ENCODE peak calls at places on chromosomes 4 and X, in ten cellular contexts. T is foreskin fibroblast; P is T1000; A is upper lobe of right lung; B is NCI-H226; K is lower lobe of right lung; G is caudate nucleus; I is T47D; V is effector memory CD4-positive, alpha-beta T cell; O is Karpas-422. E is an unnamed sample.

GRCh38 chr4:119032921-119033685 is 102.5 kb upstream of the MYOZ2 start:
- DNase-seq in T (no peak), P (no peak), A (no peak), B (no peak), K (no peak), G (no peak), I (no peak), V (no peak), O (no peak), E (no peak)

GRCh38 chr4:42768125-42768748 is 111.3 kb upstream of the ATP8A1 start:
- DNase-seq in T (no peak), P (no peak), A (no peak), B (no peak), K (no peak), G (no peak), I (no peak), V (no peak), O (peak), E (no peak)

GRCh38 chr4:31169851-31170250 is 449.7 kb downstream of the PCDH7 start:
- DNase-seq in T (no peak), P (no peak), A (no peak), B (no peak), K (no peak), G (no peak), I (no peak), V (no peak), O (no peak), E (no peak)

GRCh38 chr4:57103051-57103450 is 7.1 kb downstream of the IGFBP7 start:
- DNase-seq in T (peak), P (no peak), A (no peak), B (no peak), K (no peak), G (no peak), I (no peak), V (no peak), O (no peak), E (no peak)

GRCh38 chrX:76109654-76110053 is 63.2 kb upstream of the PBDC1 start:
- DNase-seq in T (no peak), P (no peak), A (no peak), B (no peak), K (no peak), G (no peak), I (no peak), V (no peak), O (no peak), E (no peak)

GRCh38 chrX:20383487-20383886 is 116.8 kb upstream of the RPS6KA3 start:
- DNase-seq in T (no peak), P (no peak), A (no peak), B (no peak), K (no peak), G (no peak), I (no peak), V (no peak), O (no peak), E (no peak)

GRCh38 chr4:17662694-17663093 is 48.3 kb downstream of the MED28 start:
- DNase-seq in T (peak), P (no peak), A (no peak), B (no peak), K (no peak), G (no peak), I (no peak), V (no peak), O (no peak), E (no peak)

GRCh38 chrX:72258174-72258573 is 18.9 kb downstream of the RPS4X start:
- DNase-seq in T (peak), P (peak), A (no peak), B (peak), K (no peak), G (no peak), I (no peak), V (no peak), O (no peak), E (no peak)

GRCh38 chrX:148661035-148661434 is 160.6 kb downstream of the AFF2 start:
- DNase-seq in T (peak), P (no peak), A (no peak), B (no peak), K (no peak), G (no peak), I (no peak), V (no peak), O (no peak), E (no peak)

GRCh38 chr4:190020790-190021717 is 6.0 kb downstream of the FRG2 start:
- DNase-seq in T (peak), P (no peak), A (peak), B (no peak), K (peak), G (no peak), I (peak), V (no peak), O (no peak), E (no peak)

E was measured in NCI-H1694 treated with DMSO at 0.1 percent for 48 hours.